ENCODE peak calls at places on chromosome 1, in six cellular contexts. Y is Kasumi-1, I is HEK293T, M is GM23248, D is glutamatergic neuron, R is heart right ventricle. S is an unnamed sample.

GRCh38 chr1:194167956-194168355 is 981.5 kb upstream of the B3GALT2 start:
- DNase-seq in Y (no peak), I (no peak), M (no peak), D (no peak), R (no peak), S (no peak)

GRCh38 chr1:46690931-46691411 is 19.3 kb downstream of the TEX38 start:
- DNase-seq in Y (no peak), I (no peak), M (no peak), D (no peak), R (no peak), S (no peak)

GRCh38 chr1:168084396-168085231 is 52.1 kb downstream of the GPR161 start:
- DNase-seq in Y (peak; percentile 77), I (peak; percentile 85), M (peak; percentile 61), D (peak; percentile 85), R (peak; percentile 73), S (peak; percentile 88)

GRCh38 chr1:212959266-212960220 is 9.2 kb downstream of the VASH2 start:
- DNase-seq in Y (no peak), I (no peak), M (no peak), D (no peak), R (no peak), S (no peak)

GRCh38 chr1:201614262-201615015 is 75.5 kb downstream of the NAV1 start:
- DNase-seq in Y (peak; percentile 8), I (peak; percentile 60), M (peak; percentile 59), D (peak; percentile 52), R (peak; percentile 49), S (peak; percentile 47)

GRCh38 chr1:84573967-84574842 is at the start of gene CTBS:
- DNase-seq in Y (peak; percentile 86), I (peak; percentile 98), M (peak; percentile 96), D (peak; percentile 84), R (peak; percentile 92), S (peak; percentile 93)

GRCh38 chr1:12148958-12149790 is 17.6 kb upstream of the TNFRSF1B start:
- DNase-seq in Y (no peak), I (no peak), M (no peak), D (no peak), R (no peak), S (no peak)

GRCh38 chr1:53065391-53065790 is 3.4 kb downstream of the PODN start:
- DNase-seq in Y (no peak), I (no peak), M (no peak), D (no peak), R (no peak), S (no peak)

GRCh38 chr1:183685112-183685713 is 32.1 kb upstream of the APOBEC4 start:
- DNase-seq in Y (peak; percentile 88), I (peak; percentile 78), M (peak; percentile 81), D (no peak), R (no peak), S (peak; percentile 82)

GRCh38 chr1:111204211-111204883 is 3.9 kb upstream of the DENND2D start:
- DNase-seq in Y (no peak), I (no peak), M (peak; percentile 39), D (no peak), R (peak; percentile 54), S (no peak)

GRCh38 chr1:160103658-160104519 is 5.5 kb upstream of the IGSF8 start:
- DNase-seq in Y (no peak), I (no peak), M (no peak), D (no peak), R (no peak), S (no peak)

GRCh38 chr1:206693592-206693991 is 8.9 kb downstream of the MAPKAPK2 start:
- DNase-seq in Y (no peak), I (no peak), M (peak; percentile 93), D (no peak), R (peak; percentile 31), S (no peak)

GRCh38 chr1:184945678-184946412 is 28.5 kb downstream of the NIBAN1 start:
- DNase-seq in Y (peak; percentile 67), I (no peak), M (peak; percentile 42), D (no peak), R (no peak), S (peak; percentile 79)

GRCh38 chr1:111878649-111879048 is 110.8 kb downstream of the KCND3 start:
- DNase-seq in Y (no peak), I (no peak), M (no peak), D (no peak), R (no peak), S (no peak)

GRCh38 chr1:248906741-248907661 is 966 bp downstream of the PGBD2 start:
- DNase-seq in Y (no peak), I (no peak), M (peak; percentile 18), D (no peak), R (no peak), S (no peak)

GRCh38 chr1:213979751-213980605 is 7.8 kb upstream of the PROX1 start:
- DNase-seq in Y (no peak), I (no peak), M (no peak), D (peak; percentile 55), R (no peak), S (no peak)

GRCh38 chr1:84433253-84434080 is 35.2 kb downstream of the DNASE2B start:
- DNase-seq in Y (peak; percentile 89), I (peak; percentile 63), M (peak; percentile 81), D (peak; percentile 27), R (no peak), S (peak; percentile 90)

GRCh38 chr1:208835781-208836180 is 591.6 kb upstream of the PLXNA2 start:
- DNase-seq in Y (no peak), I (no peak), M (no peak), D (no peak), R (no peak), S (no peak)

GRCh38 chr1:45141247-45142003 is 65.0 kb downstream of the ZSWIM5 start:
- DNase-seq in Y (no peak), I (no peak), M (no peak), D (no peak), R (no peak), S (no peak)

GRCh38 chr1:156931553-156931952 is 11.1 kb downstream of the LRRC71 start:
- DNase-seq in Y (no peak), I (no peak), M (no peak), D (no peak), R (no peak), S (peak; percentile 45)

GRCh38 chr1:172970186-172970585 is 80.6 kb downstream of the TNFSF18 start:
- DNase-seq in Y (no peak), I (no peak), M (peak; percentile 74), D (no peak), R (no peak), S (no peak)

GRCh38 chr1:243710467-243710866 is 139.6 kb downstream of the AKT3 start:
- DNase-seq in Y (peak; percentile 16), I (no peak), M (no peak), D (no peak), R (no peak), S (peak; percentile 29)

GRCh38 chr1:200890818-200891773 is 3.6 kb upstream of the INAVA start:
- DNase-seq in Y (peak; percentile 58), I (peak; percentile 82), M (peak; percentile 55), D (peak; percentile 69), R (no peak), S (peak; percentile 63)

GRCh38 chr1:217910791-217911320 is 279.7 kb downstream of the SPATA17 start:
- DNase-seq in Y (no peak), I (no peak), M (no peak), D (no peak), R (no peak), S (no peak)

GRCh38 chr1:4752059-4752458 is 97.7 kb downstream of the AJAP1 start:
- DNase-seq in Y (no peak), I (no peak), M (no peak), D (no peak), R (no peak), S (no peak)

GRCh38 chr1:244180256-244180655 is 129.2 kb downstream of the ZBTB18 start:
- DNase-seq in Y (no peak), I (no peak), M (no peak), D (no peak), R (no peak), S (no peak)

GRCh38 chr1:211335507-211336157 is 9.0 kb downstream of the TRAF5 start:
- DNase-seq in Y (no peak), I (no peak), M (no peak), D (no peak), R (no peak), S (no peak)

GRCh38 chr1:207069858-207070506 is 16.9 kb downstream of the PFKFB2 start:
- DNase-seq in Y (no peak), I (no peak), M (no peak), D (no peak), R (peak; percentile 58), S (no peak)

GRCh38 chr1:185373813-185374524 is 56.9 kb upstream of the IVNS1ABP start:
- DNase-seq in Y (peak; percentile 38), I (no peak), M (peak; percentile 74), D (no peak), R (no peak), S (peak; percentile 44)

GRCh38 chr1:209936125-209936524 is 1.9 kb upstream of the SYT14 start:
- DNase-seq in Y (no peak), I (no peak), M (no peak), D (no peak), R (no peak), S (no peak)

GRCh38 chr1:9086796-9087195 is 17.4 kb upstream of the SLC2A5 start:
- DNase-seq in Y (no peak), I (no peak), M (peak; percentile 41), D (no peak), R (no peak), S (no peak)

GRCh38 chr1:225228871-225229303 is 199.0 kb downstream of the LBR start:
- DNase-seq in Y (no peak), I (peak; percentile 28), M (no peak), D (no peak), R (no peak), S (no peak)

GRCh38 chr1:205032512-205032911 is 10.5 kb upstream of the CNTN2 start:
- DNase-seq in Y (no peak), I (no peak), M (no peak), D (no peak), R (no peak), S (no peak)

GRCh38 chr1:171784779-171785178 is 3.3 kb downstream of the METTL13 start:
- DNase-seq in Y (no peak), I (no peak), M (no peak), D (no peak), R (no peak), S (no peak)

GRCh38 chr1:99963041-99963795 is 6.6 kb upstream of the SLC35A3 start:
- DNase-seq in Y (no peak), I (no peak), M (peak; percentile 71), D (no peak), R (no peak), S (no peak)

S was measured in OCI-M1.